ENCODE peak calls at places on chromosomes 16 and 17, in ten cellular contexts. C is esophagus muscularis mucosa; H is RCC 7860; W is NCI-H69; X is fibroblast of the conjunctiva; M is lung microvascular endothelial cell; D is T-cell; R is coronary artery; Q is stimulated activated CD4-positive, alpha-beta T cell treated with anti-CD3 and anti-CD28 coated beads, Interleukin-2, amount 100 ng/mL, for 48 hours; F is naive thymus-derived CD4-positive, alpha-beta T cell. J is an unnamed sample.
A peak's percentile ranks its signal among the peaks of the same experiment; 100 is the strongest.

GRCh38 chr17:28954886-28955285 is 3.6 kb upstream of the PHF12 start:
- DNase-seq in M (no peak), F (no peak), W (no peak), X (no peak), C (no peak), R (no peak), D (no peak), Q (no peak), H (no peak), J (no peak)

GRCh38 chr16:24577167-24577566 is 37.8 kb downstream of the RBBP6 start:
- DNase-seq in D (no peak), X (no peak), Q (no peak), H (no peak), C (no peak), M (peak; percentile 67), W (no peak), R (no peak), F (no peak), J (no peak)

GRCh38 chr17:73286863-73287296 is 24.9 kb downstream of the CDC42EP4 start:
- DNase-seq in M (peak; percentile 57), H (no peak), F (no peak), R (no peak), D (no peak), C (no peak), W (peak; percentile 78), X (peak; percentile 59), Q (no peak), J (no peak)

GRCh38 chr17:78266771-78267170 is 35.3 kb downstream of the TMEM235 start:
- DNase-seq in H (no peak), C (no peak), X (no peak), R (no peak), Q (no peak), D (no peak), M (no peak), F (no peak), W (no peak), J (no peak)

GRCh38 chr16:89402962-89403361 is 87.4 kb downstream of the ANKRD11 start:
- DNase-seq in F (peak; percentile 51), H (no peak), Q (no peak), R (no peak), D (peak; percentile 63), W (no peak), X (no peak), M (peak; percentile 37), C (no peak), J (no peak)

GRCh38 chr16:4850211-4850610 is 2.9 kb downstream of the UBN1 start:
- DNase-seq in H (no peak), F (no peak), Q (no peak), R (no peak), M (no peak), W (no peak), C (no peak), D (no peak), X (no peak), J (peak; percentile 34)

GRCh38 chr16:57209780-57210179 is 23.7 kb downstream of the RSPRY1 start:
- DNase-seq in C (no peak), H (no peak), D (no peak), X (no peak), W (no peak), M (no peak), Q (no peak), R (no peak), F (no peak), J (no peak)

GRCh38 chr16:80968386-80969113 is 38.1 kb downstream of the CMC2 start:
- DNase-seq in W (no peak), M (peak; percentile 12), X (no peak), D (no peak), F (no peak), Q (no peak), C (no peak), R (no peak), H (peak; percentile 85), J (no peak)

GRCh38 chr16:3158014-3158497 is 23.2 kb downstream of the ZNF213 start:
- DNase-seq in H (no peak), W (peak; percentile 64), F (no peak), D (no peak), R (no peak), C (no peak), X (no peak), Q (no peak), M (no peak), J (no peak)

GRCh38 chr17:72255481-72255880 is 134.7 kb downstream of the SOX9 start:
- DNase-seq in C (no peak), W (peak; percentile 59), F (no peak), R (no peak), M (no peak), X (no peak), H (no peak), D (no peak), Q (no peak), J (no peak)

GRCh38 chr17:32692179-32692578 is 184.7 kb downstream of the MYO1D start:
- DNase-seq in M (no peak), R (no peak), C (no peak), Q (no peak), F (no peak), D (no peak), H (no peak), W (no peak), X (no peak), J (no peak)

GRCh38 chr17:79691931-79692330 is 38.8 kb upstream of the ENPP7 start:
- DNase-seq in M (no peak), X (no peak), C (no peak), F (no peak), D (no peak), Q (no peak), H (no peak), W (no peak), R (no peak), J (no peak)

GRCh38 chr17:75783803-75784472 is 668 bp upstream of the UNK start:
- DNase-seq in H (no peak), R (peak; percentile 81), X (no peak), M (no peak), D (no peak), F (no peak), W (no peak), Q (no peak), C (no peak), J (peak; percentile 34)

GRCh38 chr16:5885521-5885920 is 787.9 kb upstream of the EEF2KMT start:
- DNase-seq in H (no peak), R (no peak), W (no peak), D (no peak), C (no peak), X (no peak), Q (no peak), M (no peak), F (no peak), J (no peak)

GRCh38 chr17:74736423-74737298 is at the start of gene RAB37:
- DNase-seq in F (peak; percentile 49), Q (no peak), X (no peak), R (peak; percentile 74), H (no peak), C (no peak), W (peak; percentile 56), M (no peak), D (peak; percentile 48), J (peak; percentile 53)

GRCh38 chr17:228223-228615 is 46.8 kb upstream of the DOC2B start:
- DNase-seq in D (no peak), F (no peak), M (no peak), W (no peak), Q (no peak), C (no peak), H (no peak), X (no peak), R (no peak), J (no peak)

GRCh38 chr17:50033316-50033715 is 22.6 kb upstream of the ITGA3 start:
- DNase-seq in M (no peak), X (no peak), D (no peak), F (no peak), R (no peak), Q (no peak), C (no peak), W (no peak), H (no peak), J (no peak)

GRCh38 chr17:48545022-48545376 is at the start of gene HOXB2:
- DNase-seq in W (peak; percentile 78), X (no peak), F (no peak), H (no peak), M (peak; percentile 47), D (no peak), Q (no peak), R (no peak), C (no peak), J (peak; percentile 82)

GRCh38 chr16:58096249-58096648 is 32.9 kb downstream of the CFAP20 start:
- DNase-seq in H (no peak), R (no peak), C (no peak), X (no peak), W (no peak), D (no peak), M (no peak), Q (no peak), F (no peak), J (no peak)

GRCh38 chr16:31453255-31454204 is 5.8 kb upstream of the ARMC5 start:
- DNase-seq in Q (no peak), C (no peak), D (no peak), W (no peak), F (no peak), H (no peak), X (peak; percentile 61), R (no peak), M (no peak), J (peak; percentile 81)

GRCh38 chr16:80804451-80805383 is at the start of gene CDYL2:
- DNase-seq in M (peak; percentile 5), F (peak; percentile 25), X (no peak), C (no peak), D (peak; percentile 6), Q (no peak), H (no peak), R (no peak), W (peak; percentile 48), J (peak; percentile 37)

GRCh38 chr17:60468371-60468770 is 46.1 kb downstream of the CHCT1 start:
- DNase-seq in F (no peak), H (no peak), R (no peak), M (peak; percentile 72), D (no peak), X (no peak), Q (no peak), W (peak; percentile 79), C (no peak), J (no peak)

GRCh38 chr16:3824121-3824795 is 56.3 kb downstream of the CREBBP start:
- DNase-seq in D (no peak), Q (no peak), H (peak; percentile 46), X (no peak), R (no peak), W (no peak), M (no peak), C (no peak), F (no peak), J (no peak)

GRCh38 chr17:46733837-46734516 is 84.5 kb downstream of the WNT3 start:
- DNase-seq in H (peak; percentile 44), W (no peak), F (no peak), D (no peak), X (no peak), R (no peak), C (no peak), M (no peak), Q (no peak), J (no peak)

GRCh38 chr17:18141210-18141803 is 32.8 kb downstream of the MYO15A start:
- DNase-seq in W (peak; percentile 42), D (peak; percentile 28), Q (peak; percentile 54), H (peak; percentile 35), X (peak; percentile 34), M (peak; percentile 68), F (peak; percentile 64), C (no peak), R (no peak), J (peak; percentile 66)

GRCh38 chr17:83053779-83054451 is 25.5 kb upstream of the METRNL start:
- DNase-seq in R (peak; percentile 65), X (no peak), H (no peak), F (no peak), C (no peak), Q (no peak), D (peak; percentile 59), M (peak; percentile 71), W (no peak), J (no peak)

GRCh38 chr17:83076930-83077329 is 2.5 kb upstream of the METRNL start:
- DNase-seq in D (no peak), F (no peak), M (no peak), X (no peak), Q (no peak), R (no peak), W (no peak), H (no peak), C (no peak), J (no peak)

GRCh38 chr16:50388491-50388890 is 19.7 kb upstream of the BRD7 start:
- DNase-seq in F (no peak), Q (no peak), H (no peak), C (no peak), R (no peak), W (peak; percentile 3), D (no peak), M (no peak), X (no peak), J (no peak)